ENCODE peak calls at places on chromosomes 12 and 14, in five cellular contexts. E is stimulated activated CD4-positive, alpha-beta T cell treated with anti-CD3 and anti-CD28 coated beads, Interleukin-4, amount 100 ng/mL, for 24 hours; C is fibroblast of the aortic adventitia; V is NCI-H748 treated with DMSO at 0.1 percent for 48 hours; S is pulmonary artery endothelial cell. D is an unnamed sample.

GRCh38 chr12:132986885-132987225 is 688 bp downstream of the ZNF26 start:
- DNase-seq in E (no peak), C (no peak), V (no peak), S (no peak), D (no peak)

GRCh38 chr12:132593071-132593470 is 17.3 kb downstream of the LRCOL1 start:
- DNase-seq in E (no peak), C (no peak), V (no peak), S (no peak), D (no peak)

GRCh38 chr12:95601626-95602025 is 50.4 kb upstream of the USP44 start:
- DNase-seq in E (no peak), C (peak; percentile 66), V (no peak), S (no peak), D (no peak)

GRCh38 chr14:96502621-96503251 is 554 bp downstream of the PAPOLA start:
- DNase-seq in E (peak; percentile 20), C (peak; percentile 25), V (no peak), S (peak; percentile 4), D (peak; percentile 85)

GRCh38 chr12:11581179-11581755 is 68.2 kb upstream of the ETV6 start:
- DNase-seq in E (peak; percentile 78), C (peak; percentile 88), V (peak; percentile 58), S (peak; percentile 32), D (no peak)

GRCh38 chr14:59177229-59177628 is 11.2 kb upstream of the DAAM1 start:
- DNase-seq in E (no peak), C (no peak), V (no peak), S (no peak), D (no peak)

GRCh38 chr14:59919582-59920377 is at the start of gene LRRC9:
- DNase-seq in E (no peak), C (no peak), V (peak; percentile 92), S (no peak), D (peak; percentile 69)

GRCh38 chr14:75442642-75443041 is 14.8 kb downstream of the JDP2 start:
- DNase-seq in E (no peak), C (peak; percentile 74), V (no peak), S (no peak), D (no peak)

GRCh38 chr12:54341343-54341742 is 16.4 kb downstream of the COPZ1 start:
- DNase-seq in E (no peak), C (no peak), V (no peak), S (no peak), D (no peak)

GRCh38 chr12:25725874-25726273 is 172.8 kb upstream of the LMNTD1 start:
- DNase-seq in E (no peak), C (peak; percentile 91), V (no peak), S (no peak), D (no peak)

GRCh38 chr12:105205322-105206048 is 30.5 kb downstream of the APPL2 start:
- DNase-seq in E (no peak), C (no peak), V (no peak), S (no peak), D (no peak)

GRCh38 chr12:55516391-55516790 is 24.2 kb downstream of the OR6C68 start:
- DNase-seq in E (no peak), C (no peak), V (no peak), S (no peak), D (no peak)

GRCh38 chr12:40106655-40107054 is 774 bp upstream of the SLC2A13 start:
- DNase-seq in E (no peak), C (peak; percentile 3), V (peak; percentile 43), S (no peak), D (no peak)

GRCh38 chr12:15532364-15532977 is 210.2 kb downstream of the PTPRO start:
- DNase-seq in E (peak; percentile 56), C (peak; percentile 84), V (no peak), S (no peak), D (no peak)

GRCh38 chr12:70070494-70071007 is 172.7 kb upstream of the CNOT2 start:
- DNase-seq in E (no peak), C (no peak), V (no peak), S (no peak), D (no peak)

GRCh38 chr12:70213707-70214106 is 29.5 kb upstream of the CNOT2 start:
- DNase-seq in E (no peak), C (no peak), V (no peak), S (no peak), D (no peak)

GRCh38 chr12:67939611-67940010 is 49.6 kb upstream of the IFNG-AS1 start:
- DNase-seq in E (no peak), C (no peak), V (no peak), S (no peak), D (no peak)

GRCh38 chr12:91926810-91927209 is 218.8 kb downstream of the BTG1 start:
- DNase-seq in E (no peak), C (peak; percentile 30), V (peak; percentile 97), S (peak; percentile 22), D (no peak)

GRCh38 chr14:57533214-57533613 is 39.6 kb upstream of the CCDC198 start:
- DNase-seq in E (no peak), C (peak; percentile 42), V (peak; percentile 9), S (no peak), D (no peak)

GRCh38 chr14:22147716-22148115 is 441.3 kb downstream of the DAD1 start:
- DNase-seq in E (no peak), C (no peak), V (no peak), S (no peak), D (no peak)

GRCh38 chr14:71231521-71232393 is 324.5 kb downstream of the PCNX1 start:
- DNase-seq in E (no peak), C (no peak), V (no peak), S (no peak), D (no peak)

GRCh38 chr12:123958876-123959275 is 13.8 kb downstream of the CCDC92 start:
- DNase-seq in E (no peak), C (no peak), V (no peak), S (no peak), D (no peak)

GRCh38 chr12:99960312-99960711 is 24.4 kb downstream of the ANKS1B start:
- DNase-seq in E (no peak), C (peak; percentile 4), V (no peak), S (peak; percentile 7), D (no peak)

GRCh38 chr12:44377443-44378160 is 498.5 kb downstream of the NELL2 start:
- DNase-seq in E (no peak), C (no peak), V (no peak), S (no peak), D (no peak)

GRCh38 chr12:71046215-71046614 is 111.6 kb downstream of the TSPAN8 start:
- DNase-seq in E (no peak), C (peak; percentile 90), V (no peak), S (no peak), D (no peak)

GRCh38 chr12:42498549-42499247 is 90.8 kb downstream of the PRICKLE1 start:
- DNase-seq in E (no peak), C (peak; percentile 45), V (no peak), S (no peak), D (no peak)

GRCh38 chr12:56336361-56337167 is 2.1 kb upstream of the IL23A start:
- DNase-seq in E (no peak), C (no peak), V (no peak), S (no peak), D (no peak)

GRCh38 chr12:7160183-7160582 is 29.3 kb upstream of the PEX5 start:
- DNase-seq in E (no peak), C (no peak), V (no peak), S (no peak), D (no peak)

GRCh38 chr14:61750708-61751474 is 11.3 kb upstream of the SNAPC1 start:
- DNase-seq in E (peak; percentile 78), C (peak; percentile 63), V (peak; percentile 78), S (peak; percentile 26), D (peak; percentile 94)

GRCh38 chr12:86260183-86260582 is 4.0 kb upstream of the MGAT4C start:
- DNase-seq in E (no peak), C (no peak), V (no peak), S (no peak), D (no peak)

GRCh38 chr12:43444940-43445564 is 107.0 kb downstream of the ADAMTS20 start:
- DNase-seq in E (peak; percentile 63), C (peak; percentile 74), V (peak; percentile 42), S (peak; percentile 44), D (no peak)

GRCh38 chr12:19530631-19531020 is 91.3 kb downstream of the AEBP2 start:
- DNase-seq in E (no peak), C (peak; percentile 58), V (no peak), S (no peak), D (no peak)

GRCh38 chr12:127241056-127241830 is 1025.7 kb upstream of the TMEM132C start:
- DNase-seq in E (no peak), C (peak; percentile 46), V (no peak), S (no peak), D (no peak)